ENCODE peak calls at places on chromosome 18, in eight cellular contexts. N is psoas muscle; Q is Panc1; E is GM23248; V is tibial artery; G is CD8-positive, alpha-beta memory T cell; J is mesendoderm; R is GM12865. C is an unnamed sample.

GRCh38 chr18:421236-422155 is 79.0 kb downstream of the COLEC12 start:
- DNase-seq in J (peak), Q (no peak), V (no peak), E (peak), R (no peak), G (no peak), N (no peak), C (no peak)

GRCh38 chr18:26406854-26407517 is 141.4 kb downstream of the KCTD1 start:
- DNase-seq in V (no peak), E (no peak), J (no peak), G (no peak), N (no peak), Q (no peak), R (peak), C (no peak)

GRCh38 chr18:13893418-13893760 is 21.9 kb downstream of the MC2R start:
- DNase-seq in G (no peak), V (no peak), N (no peak), Q (no peak), R (peak), E (no peak), J (no peak), C (peak)

GRCh38 chr18:32301976-32302743 is 112.3 kb downstream of the MEP1B start:
- DNase-seq in Q (no peak), J (no peak), R (peak), V (no peak), G (no peak), E (peak), N (no peak), C (no peak)

GRCh38 chr18:45664824-45665763 is 49.8 kb downstream of the SLC14A2 start:
- DNase-seq in E (peak), N (peak), Q (peak), G (peak), V (peak), R (peak), J (peak), C (peak)

GRCh38 chr18:31581498-31582197 is 10.0 kb upstream of the TTR start:
- DNase-seq in N (no peak), J (peak), R (no peak), Q (no peak), E (peak), V (no peak), G (no peak), C (no peak)

GRCh38 chr18:22822024-22822423 is 111.1 kb upstream of the RBBP8 start:
- DNase-seq in Q (no peak), G (no peak), V (no peak), N (no peak), J (peak), E (peak), R (no peak), C (no peak)

GRCh38 chr18:45839415-45840395 is 14.2 kb downstream of the SIGLEC15 start:
- DNase-seq in Q (no peak), E (peak), G (no peak), V (no peak), J (peak), N (no peak), R (peak), C (no peak)

GRCh38 chr18:55343396-55344073 is 244.5 kb downstream of the TCF4 start:
- DNase-seq in V (no peak), R (peak), N (no peak), J (peak), Q (no peak), G (no peak), E (peak), C (peak)

GRCh38 chr18:23281626-23282436 is 146.5 kb downstream of the CABLES1 start:
- DNase-seq in R (no peak), V (no peak), Q (no peak), N (no peak), J (peak), G (no peak), E (peak), C (no peak)

GRCh38 chr18:60675801-60676200 is 303.2 kb upstream of the MC4R start:
- DNase-seq in V (no peak), J (no peak), E (no peak), G (no peak), Q (no peak), R (no peak), N (no peak), C (no peak)

GRCh38 chr18:78773819-78774218 is 205.8 kb upstream of the SALL3 start:
- DNase-seq in G (no peak), V (no peak), R (no peak), J (no peak), N (no peak), Q (no peak), E (no peak), C (no peak)

GRCh38 chr18:24413148-24413547 is 13.3 kb upstream of the IMPACT start:
- DNase-seq in E (peak), N (no peak), Q (no peak), V (no peak), J (peak), G (no peak), R (no peak), C (no peak)

GRCh38 chr18:79484661-79485621 is 89.2 kb downstream of the NFATC1 start:
- DNase-seq in E (peak), J (no peak), N (peak), R (no peak), V (peak), Q (no peak), G (no peak), C (no peak)

GRCh38 chr18:50126466-50126865 is 68.5 kb downstream of the MYO5B start:
- DNase-seq in J (no peak), Q (no peak), E (no peak), G (no peak), N (no peak), R (no peak), V (no peak), C (no peak)

GRCh38 chr18:76459312-76459686 is 35.7 kb downstream of the ZNF516 start:
- DNase-seq in N (no peak), V (no peak), J (no peak), Q (no peak), G (no peak), E (no peak), R (no peak), C (no peak)

GRCh38 chr18:77119851-77120491 is 12.6 kb downstream of the MBP start:
- DNase-seq in J (no peak), N (no peak), E (no peak), V (no peak), Q (no peak), G (no peak), R (no peak), C (peak)

GRCh38 chr18:70384181-70384790 is 95.4 kb downstream of the SOCS6 start:
- DNase-seq in V (no peak), E (peak), G (no peak), Q (peak), N (no peak), J (no peak), R (no peak), C (no peak)

GRCh38 chr18:4468515-4468914 is 13.4 kb upstream of the DLGAP1 start:
- DNase-seq in N (no peak), E (no peak), V (no peak), J (peak), R (no peak), Q (no peak), G (no peak), C (no peak)

GRCh38 chr18:54742120-54742519 is 86.2 kb upstream of the RAB27B start:
- DNase-seq in V (no peak), E (peak), R (no peak), N (no peak), Q (no peak), G (no peak), J (no peak), C (no peak)

GRCh38 chr18:2967820-2968219 is 45.1 kb downstream of the LPIN2 start:
- DNase-seq in J (no peak), N (no peak), E (no peak), R (no peak), Q (no peak), V (no peak), G (no peak), C (no peak)

GRCh38 chr18:45658756-45659155 is 43.5 kb downstream of the SLC14A2 start:
- DNase-seq in G (no peak), Q (no peak), R (no peak), J (no peak), V (no peak), N (no peak), E (peak), C (no peak)

GRCh38 chr18:13464432-13465125 is 246.0 kb downstream of the LDLRAD4 start:
- DNase-seq in J (no peak), V (peak), R (peak), E (no peak), N (peak), G (peak), Q (no peak), C (peak)

GRCh38 chr18:46070683-46071614 is 1.1 kb downstream of the PSTPIP2 start:
- DNase-seq in N (no peak), J (no peak), G (no peak), Q (no peak), R (no peak), E (no peak), V (no peak), C (no peak)

GRCh38 chr18:12679183-12679786 is 21.4 kb upstream of the SPIRE1 start:
- DNase-seq in Q (no peak), G (no peak), R (no peak), E (peak), V (peak), J (peak), N (peak), C (no peak)

GRCh38 chr18:22394428-22394827 is 23.3 kb downstream of the CTAGE1 start:
- DNase-seq in V (no peak), J (no peak), G (no peak), E (no peak), Q (no peak), R (peak), N (no peak), C (no peak)

GRCh38 chr18:35619468-35619867 is 37.9 kb downstream of the GALNT1 start:
- DNase-seq in Q (no peak), G (no peak), J (no peak), V (no peak), N (no peak), E (peak), R (no peak), C (no peak)

GRCh38 chr18:35616664-35617423 is 35.3 kb downstream of the GALNT1 start:
- DNase-seq in N (no peak), R (peak), G (peak), Q (peak), V (no peak), J (peak), E (peak), C (peak)

GRCh38 chr18:35618703-35619102 is 37.2 kb downstream of the GALNT1 start:
- DNase-seq in N (no peak), E (no peak), J (peak), R (no peak), Q (no peak), G (no peak), V (no peak), C (no peak)

GRCh38 chr18:35617865-35618264 is 36.3 kb downstream of the GALNT1 start:
- DNase-seq in R (no peak), E (no peak), V (no peak), N (no peak), G (no peak), J (no peak), Q (no peak), C (no peak)

DNA sequence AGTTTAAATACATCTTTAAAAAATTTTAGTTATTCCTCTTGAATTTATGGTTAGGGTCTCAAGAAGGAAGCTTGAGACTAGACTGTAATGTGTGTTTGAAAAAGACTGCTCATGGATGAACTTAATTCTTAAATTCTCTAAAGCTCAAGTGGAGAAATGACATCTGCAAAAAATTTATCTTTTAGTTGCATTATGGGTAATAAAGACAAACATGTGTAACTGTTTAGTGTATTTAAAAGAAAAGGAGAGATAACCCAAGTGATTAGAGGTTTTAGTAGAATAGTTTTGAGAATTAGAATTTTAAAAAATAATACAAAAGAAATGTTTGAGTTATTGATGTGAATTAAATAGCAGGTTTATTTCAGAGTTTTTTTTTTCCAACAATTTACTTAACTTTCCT is 36.7 kb downstream of the GALNT1 start:
- DNase-seq in R (no peak), E (no peak), N (no peak), V (no peak), Q (no peak), G (no peak), J (no peak), C (no peak)
- H3K4me3 ChIP-seq in R (no peak), E (no peak), N (peak), V (no peak), Q (no peak), G (no peak), J (no peak), C (no peak)

GRCh38 chr18:62386616-62387015 is 61.5 kb downstream of the TNFRSF11A start:
- DNase-seq in N (no peak), Q (no peak), R (no peak), J (no peak), G (no peak), E (no peak), V (no peak), C (no peak)

GRCh38 chr18:62387257-62387656 is 62.1 kb downstream of the TNFRSF11A start:
- DNase-seq in R (no peak), G (no peak), N (no peak), V (no peak), Q (no peak), J (no peak), E (no peak), C (no peak)

GRCh38 chr18:62386091-62386490 is 61.0 kb downstream of the TNFRSF11A start:
- DNase-seq in V (no peak), R (no peak), J (no peak), N (no peak), Q (no peak), E (no peak), G (no peak), C (no peak)

GRCh38 chr18:62384068-62384467 is 59.0 kb downstream of the TNFRSF11A start:
- DNase-seq in N (no peak), E (no peak), R (no peak), V (no peak), Q (no peak), G (no peak), J (no peak), C (no peak)

DNA sequence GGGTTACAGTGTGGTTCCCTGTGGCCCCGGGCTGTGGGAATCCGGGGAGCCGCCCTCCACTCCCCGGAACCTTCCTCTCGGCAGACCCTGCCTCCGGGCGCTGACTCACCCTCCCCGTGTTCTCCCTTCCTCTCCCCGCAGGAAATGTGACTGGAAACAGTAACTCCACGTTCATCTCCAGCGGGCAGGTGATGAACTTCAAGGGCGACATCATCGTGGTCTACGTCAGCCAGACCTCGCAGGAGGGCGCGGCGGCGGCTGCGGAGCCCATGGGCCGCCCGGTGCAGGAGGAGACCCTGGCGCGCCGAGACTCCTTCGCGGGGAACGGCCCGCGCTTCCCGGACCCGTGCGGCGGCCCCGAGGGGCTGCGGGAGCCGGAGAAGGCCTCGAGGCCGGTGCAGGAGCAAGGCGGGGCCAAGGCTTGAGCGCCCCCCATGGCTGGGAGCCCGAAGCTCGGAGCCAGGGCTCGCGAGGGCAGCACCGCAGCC is 59.5 kb downstream of the TNFRSF11A start:
- DNase-seq in Q (no peak), E (no peak), V (no peak), J (peak), G (no peak), N (no peak), R (no peak), C (no peak)
- H3K4me3 ChIP-seq in Q (no peak), E (no peak), V (no peak), J (no peak), G (no peak), N (peak), R (no peak), C (no peak)

GRCh38 chr18:10391506-10391905 is 62.9 kb upstream of the APCDD1 start:
- DNase-seq in J (no peak), G (no peak), N (no peak), E (no peak), V (no peak), Q (no peak), R (peak), C (no peak)
- H3K4me3 ChIP-seq in J (no peak), G (no peak), N (no peak), E (no peak), V (no peak), Q (no peak), R (peak), C (no peak)

GRCh38 chr18:30175621-30176225 is 866.8 kb downstream of the DSC3 start:
- DNase-seq in G (no peak), E (no peak), J (no peak), V (no peak), N (no peak), R (no peak), Q (no peak), C (no peak)
- H3K4me3 ChIP-seq in G (no peak), E (no peak), J (no peak), V (no peak), N (no peak), R (no peak), Q (no peak), C (no peak)

GRCh38 chr18:49094136-49094535 is 143.4 kb upstream of the SMAD7 start:
- DNase-seq in R (no peak), E (peak), G (no peak), Q (no peak), N (no peak), V (peak), J (peak), C (no peak)
- H3K4me3 ChIP-seq in R (no peak), E (no peak), G (no peak), Q (no peak), N (no peak), V (no peak), J (no peak), C (no peak)

GRCh38 chr18:7038330-7038846 is 79.2 kb downstream of the LAMA1 start:
- DNase-seq in E (peak), R (no peak), N (peak), G (no peak), Q (peak), J (peak), V (peak), C (peak)
- H3K4me3 ChIP-seq in E (peak), R (no peak), N (peak), G (no peak), Q (no peak), J (no peak), V (peak), C (no peak)